ENCODE peak calls at places on chromosomes 7 and 10, in nine cellular contexts. Y, H, G, W, C, J, A, B and V are unnamed samples.

GRCh38 chr10:33314788-33315561 is 19.5 kb downstream of the NRP1 start:
- DNase-seq in Y (peak; percentile 92), H (no peak), G (no peak), W (no peak), C (no peak), J (no peak), A (no peak), B (no peak), V (peak; percentile 46)

GRCh38 chr7:131502810-131503545 is 53.5 kb downstream of the PODXL start:
- DNase-seq in Y (no peak), H (no peak), G (no peak), W (no peak), C (no peak), J (peak; percentile 73), A (no peak), B (peak; percentile 29), V (peak; percentile 44)

GRCh38 chr7:134799387-134799786 is 20.0 kb downstream of the CALD1 start:
- DNase-seq in Y (no peak), H (no peak), G (no peak), W (no peak), C (no peak), J (no peak), A (no peak), B (no peak), V (no peak)

GRCh38 chr7:24914465-24914859 is 65.5 kb downstream of the OSBPL3 start:
- DNase-seq in Y (no peak), H (no peak), G (no peak), W (no peak), C (no peak), J (no peak), A (no peak), B (no peak), V (peak; percentile 46)

GRCh38 chr7:116579835-116580234 is 55.0 kb downstream of the CAV1 start:
- DNase-seq in Y (no peak), H (no peak), G (no peak), W (no peak), C (no peak), J (no peak), A (no peak), B (no peak), V (no peak)

GRCh38 chr10:12419279-12419847 is 70.0 kb downstream of the CAMK1D start:
- DNase-seq in Y (peak; percentile 88), H (no peak), G (no peak), W (peak; percentile 67), C (peak; percentile 91), J (no peak), A (no peak), B (no peak), V (peak; percentile 91)

GRCh38 chr7:121027761-121028681 is 39.5 kb downstream of the CPED1 start:
- DNase-seq in Y (no peak), H (no peak), G (no peak), W (no peak), C (no peak), J (no peak), A (no peak), B (no peak), V (no peak)

GRCh38 chr7:148142660-148143248 is 447.8 kb upstream of the C7orf33 start:
- DNase-seq in Y (peak; percentile 72), H (no peak), G (no peak), W (no peak), C (no peak), J (no peak), A (peak; percentile 37), B (peak; percentile 60), V (peak; percentile 4)

GRCh38 chr10:97633921-97634320 is 621 bp upstream of the MORN4 start:
- DNase-seq in Y (peak; percentile 20), H (peak; percentile 27), G (no peak), W (no peak), C (no peak), J (no peak), A (no peak), B (no peak), V (no peak)

GRCh38 chr10:67306588-67307205 is 380.9 kb downstream of the LRRTM3 start:
- DNase-seq in Y (peak; percentile 88), H (no peak), G (no peak), W (no peak), C (no peak), J (no peak), A (no peak), B (no peak), V (no peak)

GRCh38 chr10:93844979-93845626 is 48.7 kb upstream of the SLC35G1 start:
- DNase-seq in Y (no peak), H (no peak), G (no peak), W (no peak), C (no peak), J (no peak), A (no peak), B (no peak), V (no peak)

GRCh38 chr7:94432799-94433198 is 38.1 kb downstream of the COL1A2 start:
- DNase-seq in Y (no peak), H (no peak), G (no peak), W (no peak), C (no peak), J (no peak), A (no peak), B (no peak), V (no peak)

GRCh38 chr7:94972296-94972695 is 64.9 kb downstream of the PPP1R9A start:
- DNase-seq in Y (peak; percentile 87), H (no peak), G (no peak), W (no peak), C (no peak), J (no peak), A (no peak), B (no peak), V (no peak)

GRCh38 chr10:31362023-31362641 is 43.1 kb downstream of the ZEB1 start:
- DNase-seq in Y (no peak), H (no peak), G (no peak), W (no peak), C (no peak), J (peak; percentile 70), A (no peak), B (no peak), V (no peak)

GRCh38 chr7:105014725-105015630 is 973 bp downstream of the KMT2E start:
- DNase-seq in Y (peak; percentile 33), H (peak; percentile 57), G (peak; percentile 67), W (peak; percentile 31), C (no peak), J (no peak), A (peak; percentile 16), B (peak; percentile 55), V (no peak)

GRCh38 chr10:31188792-31189406 is 130.1 kb upstream of the ZEB1 start:
- DNase-seq in Y (no peak), H (no peak), G (no peak), W (no peak), C (peak; percentile 10), J (no peak), A (no peak), B (no peak), V (no peak)

GRCh38 chr7:141072548-141073172 is 1.2 kb upstream of the TMEM178B start:
- DNase-seq in Y (peak; percentile 63), H (peak; percentile 19), G (peak; percentile 37), W (peak; percentile 11), C (no peak), J (peak; percentile 79), A (peak; percentile 88), B (peak; percentile 90), V (no peak)

GRCh38 chr10:60518745-60519144 is 129.1 kb upstream of the ANK3 start:
- DNase-seq in Y (no peak), H (no peak), G (no peak), W (no peak), C (no peak), J (no peak), A (no peak), B (no peak), V (no peak)

GRCh38 chr7:65953321-65953720 is 28.7 kb downstream of the GUSB start:
- DNase-seq in Y (no peak), H (no peak), G (no peak), W (no peak), C (no peak), J (no peak), A (no peak), B (no peak), V (no peak)

GRCh38 chr7:155753446-155753965 is 58.8 kb downstream of the SHH start:
- DNase-seq in Y (no peak), H (no peak), G (no peak), W (no peak), C (no peak), J (no peak), A (no peak), B (no peak), V (peak; percentile 74)

GRCh38 chr7:83835424-83835823 is 186.5 kb upstream of the SEMA3E start:
- DNase-seq in Y (no peak), H (no peak), G (no peak), W (no peak), C (no peak), J (no peak), A (no peak), B (no peak), V (no peak)

GRCh38 chr10:97490592-97490991 is 7.6 kb downstream of the MMS19 start:
- DNase-seq in Y (no peak), H (no peak), G (no peak), W (no peak), C (no peak), J (no peak), A (no peak), B (peak; percentile 77), V (no peak)

GRCh38 chr7:96596120-96596826 is 113.4 kb downstream of the SEM1 start:
- DNase-seq in Y (peak; percentile 32), H (no peak), G (no peak), W (no peak), C (no peak), J (no peak), A (peak; percentile 86), B (no peak), V (no peak)

GRCh38 chr10:70115948-70116682 is 16.5 kb downstream of the AIFM2 start:
- DNase-seq in Y (peak; percentile 86), H (peak; percentile 67), G (no peak), W (peak; percentile 51), C (no peak), J (peak; percentile 69), A (no peak), B (peak; percentile 26), V (no peak)

GRCh38 chr7:130886438-130887135 is 152.6 kb upstream of the KLF14 start:
- DNase-seq in Y (no peak), H (no peak), G (no peak), W (no peak), C (no peak), J (no peak), A (no peak), B (no peak), V (no peak)